ENCODE peak calls at places on chromosomes 1 and 21, in four cellular contexts. C is tibial nerve, H is sigmoid colon, L is IMR-90. T is an unnamed sample.
A peak's percentile ranks its signal among the peaks of the same experiment; 100 is the strongest.

GRCh38 chr21:46457801-46458314 is 833 bp upstream of the DIP2A start:
- DNase-seq in C (peak; percentile 22), H (peak; percentile 77), L (peak; percentile 40), T (no peak)

GRCh38 chr1:226100436-226101347 is 38.2 kb downstream of the H3-3A start:
- DNase-seq in C (no peak), H (no peak), L (peak; percentile 81), T (no peak)

GRCh38 chr1:66084442-66084841 is 291.7 kb downstream of the PDE4B start:
- DNase-seq in C (no peak), H (no peak), L (no peak), T (no peak)

GRCh38 chr1:56831874-56832693 is 12.9 kb upstream of the FYB2 start:
- DNase-seq in C (peak; percentile 44), H (peak; percentile 78), L (peak; percentile 97), T (peak; percentile 57)

GRCh38 chr1:84726593-84727275 is 36.5 kb upstream of the SSX2IP start:
- DNase-seq in C (no peak), H (no peak), L (peak; percentile 66), T (no peak)

GRCh38 chr1:158148458-158148857 is 32.2 kb upstream of the CD1D start:
- DNase-seq in C (no peak), H (no peak), L (no peak), T (no peak)

GRCh38 chr1:61836649-61837048 is 94.4 kb downstream of the PATJ start:
- DNase-seq in C (peak; percentile 23), H (peak; percentile 75), L (no peak), T (no peak)

GRCh38 chr1:63622847-63623566 is 29.8 kb downstream of the PGM1 start:
- DNase-seq in C (no peak), H (no peak), L (no peak), T (no peak)

GRCh38 chr1:200354243-200354642 is 55.6 kb downstream of the ZNF281 start:
- DNase-seq in C (no peak), H (no peak), L (no peak), T (no peak)

GRCh38 chr1:24643362-24644346 is 552 bp downstream of the SRRM1 start:
- DNase-seq in C (no peak), H (no peak), L (no peak), T (no peak)

GRCh38 chr1:156797212-156797871 is 19.3 kb downstream of the SH2D2A start:
- DNase-seq in C (peak; percentile 68), H (no peak), L (peak; percentile 64), T (no peak)

GRCh38 chr1:14572861-14573260 is 25.6 kb upstream of the KAZN start:
- DNase-seq in C (no peak), H (no peak), L (no peak), T (no peak)

GRCh38 chr1:169680377-169681019 is 30.9 kb downstream of the SELL start:
- DNase-seq in C (no peak), H (no peak), L (no peak), T (no peak)

GRCh38 chr21:27079807-27080206 is 112.9 kb upstream of the ADAMTS5 start:
- DNase-seq in C (no peak), H (no peak), L (peak; percentile 10), T (no peak)

GRCh38 chr1:11929849-11930248 is 3.6 kb upstream of the KIAA2013 start:
- DNase-seq in C (peak; percentile 87), H (peak; percentile 94), L (peak; percentile 71), T (peak; percentile 76)

GRCh38 chr1:73516458-73516857 is 681.5 kb downstream of the LRRIQ3 start:
- DNase-seq in C (no peak), H (no peak), L (no peak), T (no peak)

GRCh38 chr1:231872461-231872910 is 245.9 kb downstream of the DISC1 start:
- DNase-seq in C (no peak), H (no peak), L (peak; percentile 59), T (no peak)

GRCh38 chr1:20404466-20404865 is 81.5 kb downstream of the CAMK2N1 start:
- DNase-seq in C (no peak), H (no peak), L (no peak), T (no peak)

GRCh38 chr21:37886726-37887309 is 29.4 kb downstream of the KCNJ6 start:
- DNase-seq in C (no peak), H (no peak), L (no peak), T (no peak)

GRCh38 chr1:228742535-228742934 is 7.3 kb downstream of the RHOU start:
- DNase-seq in C (no peak), H (no peak), L (no peak), T (no peak)

GRCh38 chr1:93723101-93723500 is 41.5 kb upstream of the BCAR3 start:
- DNase-seq in C (no peak), H (no peak), L (no peak), T (no peak)

GRCh38 chr1:230171337-230172015 is 104.4 kb downstream of the GALNT2 start:
- DNase-seq in C (no peak), H (peak; percentile 7), L (peak; percentile 79), T (no peak)

GRCh38 chr1:52636701-52637695 is 4.0 kb downstream of the SHISAL2A start:
- DNase-seq in C (no peak), H (no peak), L (no peak), T (no peak)

GRCh38 chr1:28145728-28146127 is 30.8 kb downstream of the PTAFR start:
- DNase-seq in C (no peak), H (no peak), L (no peak), T (no peak)

GRCh38 chr1:151905070-151905442 is 4.3 kb downstream of the THEM4 start:
- DNase-seq in C (no peak), H (no peak), L (no peak), T (no peak)

GRCh38 chr21:42746593-42747266 is 93.3 kb downstream of the PDE9A start:
- DNase-seq in C (no peak), H (peak; percentile 70), L (no peak), T (no peak)

GRCh38 chr1:88961081-88961480 is 31.3 kb downstream of the KYAT3 start:
- DNase-seq in C (no peak), H (no peak), L (no peak), T (no peak)

GRCh38 chr1:228393268-228393699 is 13.4 kb downstream of the TRIM11 start:
- DNase-seq in C (peak; percentile 56), H (peak; percentile 69), L (peak; percentile 73), T (no peak)

GRCh38 chr1:178868700-178869099 is 2.2 kb downstream of the ANGPTL1 start:
- DNase-seq in C (no peak), H (no peak), L (no peak), T (no peak)

GRCh38 chr1:17229379-17229778 is 19.5 kb upstream of the PADI3 start:
- DNase-seq in C (no peak), H (no peak), L (no peak), T (no peak)

GRCh38 chr1:77228836-77229235 is 9.6 kb upstream of the PIGK start:
- DNase-seq in C (no peak), H (no peak), L (no peak), T (no peak)

GRCh38 chr1:185541861-185542260 is 192.3 kb upstream of the HMCN1 start:
- DNase-seq in C (no peak), H (no peak), L (peak; percentile 65), T (no peak)

GRCh38 chr1:12774801-12775345 is 1.3 kb downstream of the PRAMEF12 start:
- DNase-seq in C (no peak), H (no peak), L (no peak), T (no peak)

GRCh38 chr21:31514598-31514997 is 144.9 kb upstream of the SOD1 start:
- DNase-seq in C (peak; percentile 28), H (no peak), L (no peak), T (no peak)

GRCh38 chr21:42218836-42219605 is at the start of gene ABCG1:
- DNase-seq in C (no peak), H (peak; percentile 79), L (peak; percentile 13), T (no peak)

GRCh38 chr1:247456024-247456423 is 1.9 kb downstream of the OR2B11 start:
- DNase-seq in C (no peak), H (no peak), L (no peak), T (no peak)

GRCh38 chr1:77655431-77655974 is 27.0 kb downstream of the ZZZ3 start:
- DNase-seq in C (no peak), H (no peak), L (peak; percentile 32), T (no peak)

GRCh38 chr1:108777839-108778238 is 31.4 kb downstream of the STXBP3 start:
- DNase-seq in C (no peak), H (no peak), L (peak; percentile 3), T (no peak)

GRCh38 chr1:3673381-3674099 is 21.2 kb downstream of the TP73 start:
- DNase-seq in C (no peak), H (no peak), L (no peak), T (no peak)
- H3K4me3 ChIP-seq in C (no peak overlapping the region), H (no peak overlapping the region), L (no peak overlapping the region), T (no peak overlapping the region)

DNA sequence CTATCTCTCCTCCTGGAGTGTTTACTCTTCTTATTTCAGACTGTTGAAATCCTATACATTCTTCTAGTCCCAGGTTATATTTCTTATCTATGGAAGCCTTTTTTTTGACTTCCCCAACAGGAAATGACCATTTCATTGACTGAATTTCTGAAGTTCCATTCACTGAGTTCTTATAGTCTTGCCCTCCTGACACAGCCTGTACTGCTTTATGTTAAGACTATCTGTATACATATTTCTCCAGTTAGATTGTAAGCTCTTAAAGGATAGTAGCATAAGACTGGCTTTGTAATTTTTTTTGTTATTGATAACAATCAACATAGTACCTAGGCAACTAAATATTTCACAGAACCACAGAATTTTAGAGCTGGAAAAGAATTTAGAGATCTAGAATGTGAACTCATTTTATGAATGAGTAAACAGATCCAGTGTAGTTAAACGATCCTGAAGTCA is 14.9 kb upstream of the MACF1 start:
- DNase-seq in C (no peak), H (no peak), L (peak; percentile 86), T (no peak)
- H3K4me1 ChIP-seq in C (no peaks in the 10 kb centered on the region), H (no peaks in the 10 kb centered on the region), L (peaks cover 25% of the 10 kb centered on the region), T (no peaks in the 10 kb centered on the region)

GRCh38 chr1:41497056-41497440 is 12.6 kb upstream of the EDN2 start:
- DNase-seq in C (no peak), H (no peak), L (no peak), T (peak; percentile 55)

GRCh38 chr1:41498391-41498790 is 13.9 kb upstream of the EDN2 start:
- DNase-seq in C (no peak), H (no peak), L (no peak), T (no peak)

GRCh38 chr1:41498809-41499208 is 14.3 kb upstream of the EDN2 start:
- DNase-seq in C (no peak), H (no peak), L (peak; percentile 38), T (peak; percentile 62)

GRCh38 chr1:41496080-41497055 is 11.9 kb upstream of the EDN2 start:
- DNase-seq in C (peak; percentile 76), H (peak; percentile 97), L (peak; percentile 83), T (peak; percentile 95)

GRCh38 chr1:41497631-41498030 is 13.1 kb upstream of the EDN2 start:
- DNase-seq in C (no peak), H (no peak), L (no peak), T (no peak)
- TF ChIP-seq POLR2A in C (no peak), H (no peak), L (no peak), T (no peak)

GRCh38 chr1:79055856-79056255 is 49.3 kb upstream of the ADGRL4 start:
- DNase-seq in C (no peak), H (no peak), L (no peak), T (no peak)

GRCh38 chr1:79052829-79053449 is 46.4 kb upstream of the ADGRL4 start:
- DNase-seq in C (no peak), H (no peak), L (no peak), T (no peak)
- H3K4me3 ChIP-seq in C (no peak overlapping the region), H (no peak overlapping the region), L (no peak overlapping the region), T (no peak overlapping the region)

GRCh38 chr1:205296154-205296553 is 25.4 kb downstream of the NUAK2 start:
- DNase-seq in C (no peak), H (no peak), L (no peak), T (no peak)
- H3K4me1 ChIP-seq in C (no peaks in the 10 kb centered on the region), H (no peaks in the 10 kb centered on the region), L (peaks cover 37% of the 10 kb centered on the region), T (no peaks in the 10 kb centered on the region)

T was measured in uterus.